ENCODE peak calls at places on chromosome 19, in ten cellular contexts. W, Z, Q, S, L, V, M, I, O and Y are unnamed samples.
A peak's percentile ranks its signal among the peaks of the same experiment; 100 is the strongest.

GRCh38 chr19:56347163-56347778 is 32.6 kb upstream of the ZSCAN5A start:
- DNase-seq in W (no peak), O (no peak), Q (no peak), I (no peak), S (no peak), Z (no peak), L (no peak), M (no peak), V (no peak), Y (no peak)

GRCh38 chr19:33060586-33060985 is 4.1 kb downstream of the RHPN2 start:
- DNase-seq in W (no peak), V (no peak), I (no peak), S (no peak), Z (no peak), L (no peak), Q (no peak), O (no peak), M (no peak), Y (no peak)

GRCh38 chr19:11377237-11377636 is 2.8 kb downstream of the SWSAP1 start:
- DNase-seq in W (no peak), M (peak; percentile 82), I (no peak), L (peak; percentile 73), O (no peak), Z (no peak), S (peak; percentile 81), V (peak; percentile 46), Q (no peak), Y (peak; percentile 68)

GRCh38 chr19:55082023-55082851 is 6.6 kb downstream of the EPS8L1 start:
- DNase-seq in M (peak; percentile 57), I (no peak), Q (peak; percentile 64), V (no peak), Z (no peak), S (peak; percentile 61), L (no peak), O (peak; percentile 80), W (no peak), Y (no peak)

GRCh38 chr19:11138659-11139526 is 16.7 kb downstream of the SPC24 start:
- DNase-seq in O (peak; percentile 88), L (peak; percentile 45), S (peak; percentile 89), Q (peak; percentile 94), W (peak; percentile 86), I (peak; percentile 85), V (peak; percentile 55), Z (peak; percentile 42), M (peak; percentile 73), Y (no peak)

GRCh38 chr19:5355693-5356092 is 15.1 kb upstream of the PTPRS start:
- DNase-seq in Q (no peak), I (no peak), O (no peak), M (no peak), V (no peak), L (no peak), Z (no peak), W (no peak), S (no peak), Y (no peak)

GRCh38 chr19:49691243-49692101 is 556 bp downstream of the CPT1C start:
- DNase-seq in S (peak; percentile 79), M (peak; percentile 61), Z (peak; percentile 85), L (no peak), V (no peak), Q (peak; percentile 75), O (no peak), I (peak; percentile 68), W (peak; percentile 64), Y (no peak)

GRCh38 chr19:23403581-23404324 is 8.5 kb upstream of the ZNF91 start:
- DNase-seq in O (no peak), V (no peak), Z (no peak), Q (no peak), M (no peak), L (no peak), W (no peak), I (no peak), S (no peak), Y (no peak)

GRCh38 chr19:28966737-28967401 is 246.1 kb downstream of the UQCRFS1 start:
- DNase-seq in O (no peak), Z (no peak), I (no peak), S (peak; percentile 32), M (peak; percentile 5), W (no peak), L (no peak), V (no peak), Q (no peak), Y (peak; percentile 54)

GRCh38 chr19:44732235-44733014 is 16.1 kb upstream of the BCL3 start:
- DNase-seq in L (no peak), S (no peak), O (no peak), V (no peak), Z (no peak), W (no peak), M (no peak), Q (no peak), I (no peak), Y (no peak)

GRCh38 chr19:28394705-28395104 is 818.2 kb downstream of the UQCRFS1 start:
- DNase-seq in O (no peak), I (no peak), S (no peak), Q (no peak), L (no peak), V (no peak), W (no peak), Z (no peak), M (no peak), Y (no peak)

GRCh38 chr19:32662186-32662585 is 12.8 kb downstream of the ANKRD27 start:
- DNase-seq in I (no peak), W (no peak), V (no peak), Q (no peak), Z (no peak), M (peak; percentile 50), S (peak; percentile 84), O (no peak), L (no peak), Y (no peak)

GRCh38 chr19:40549007-40549708 is 27.5 kb upstream of the SHKBP1 start:
- DNase-seq in M (peak; percentile 14), Z (peak; percentile 91), O (peak; percentile 90), V (no peak), I (peak; percentile 50), S (peak; percentile 53), Q (peak; percentile 53), L (no peak), W (peak; percentile 66), Y (no peak)

GRCh38 chr19:16361926-16362325 is 37.3 kb downstream of the KLF2 start:
- DNase-seq in W (no peak), L (no peak), S (no peak), Q (no peak), Z (no peak), V (no peak), O (peak; percentile 36), I (no peak), M (no peak), Y (no peak)

GRCh38 chr19:41626877-41627276 is at the start of gene CEACAM4:
- DNase-seq in S (no peak), I (peak; percentile 36), L (no peak), O (peak; percentile 92), V (no peak), Q (peak; percentile 56), Z (no peak), M (no peak), W (peak; percentile 32), Y (no peak)

GRCh38 chr19:45766919-45767346 is 2.1 kb downstream of the SIX5 start:
- DNase-seq in O (peak; percentile 81), S (no peak), I (no peak), V (no peak), W (peak; percentile 55), Q (peak; percentile 64), M (no peak), Z (peak; percentile 27), L (no peak), Y (no peak)

GRCh38 chr19:49216076-49216475 is 58.5 kb downstream of the TRPM4 start:
- DNase-seq in O (no peak), L (peak; percentile 73), W (no peak), I (no peak), Z (no peak), S (peak; percentile 35), V (peak; percentile 55), M (peak; percentile 73), Q (no peak), Y (no peak)

GRCh38 chr19:8367327-8368001 is 3.5 kb downstream of the ANGPTL4 start:
- DNase-seq in O (peak; percentile 84), W (peak; percentile 91), I (peak; percentile 91), Q (peak; percentile 97), S (peak; percentile 99), Z (peak; percentile 60), M (peak; percentile 92), V (peak; percentile 87), L (peak; percentile 92), Y (no peak)

GRCh38 chr19:10068205-10068604 is 17.9 kb upstream of the SHFL start:
- DNase-seq in O (no peak), V (no peak), Z (no peak), W (no peak), I (no peak), M (no peak), L (no peak), S (no peak), Q (no peak), Y (no peak)

GRCh38 chr19:37329686-37330085 is 41.2 kb upstream of the ZNF527 start:
- DNase-seq in L (no peak), Z (peak; percentile 11), W (no peak), S (peak; percentile 6), V (peak; percentile 5), M (no peak), I (no peak), Q (no peak), O (no peak), Y (no peak)
- TF ChIP-seq CTCF in L (no peak), Z (peak; percentile 11), W (no peak), S (no peak), V (peak; percentile 22), M (peak; percentile 34), I (no peak), Q (no peak), O (no peak), Y (peak; percentile 40)

GRCh38 chr19:2207991-2208860 is 27.9 kb downstream of the PLEKHJ1 start:
- DNase-seq in M (peak; percentile 78), Q (peak; percentile 83), I (peak; percentile 75), O (no peak), Z (peak; percentile 12), W (peak; percentile 68), V (no peak), S (peak; percentile 71), L (no peak), Y (no peak)
- TF ChIP-seq CTCF in M (peak; percentile 54), Q (peak; percentile 30), I (peak; percentile 46), O (no peak), Z (peak; percentile 22), W (peak; percentile 54), V (no peak), S (peak; percentile 22), L (no peak), Y (no peak)

DNA sequence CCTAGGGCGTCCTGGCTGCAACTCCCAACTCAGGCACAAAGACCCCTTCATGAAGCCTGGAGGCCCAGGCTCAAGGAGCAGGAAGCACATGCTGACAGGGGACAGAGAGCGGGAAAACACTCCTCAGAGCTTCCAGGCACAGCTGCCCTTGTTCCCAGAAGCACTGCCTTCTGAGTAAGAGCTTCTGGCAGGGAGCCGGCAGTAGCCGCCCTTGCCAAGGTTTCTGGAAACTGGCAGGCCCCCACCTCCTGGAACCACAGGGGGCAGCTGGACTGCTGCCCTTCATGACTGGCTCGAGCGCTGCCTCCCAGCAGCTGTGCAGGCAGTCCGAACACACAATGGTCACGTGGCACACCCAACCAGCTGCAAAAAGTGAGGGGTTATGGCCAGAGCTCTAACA is 33.6 kb upstream of the EPHX3 start:
- DNase-seq in S (peak; percentile 99), V (peak; percentile 62), L (peak; percentile 91), W (peak; percentile 91), I (peak; percentile 90), Q (peak; percentile 94), M (peak; percentile 86), Z (no peak), O (peak; percentile 87), Y (no peak)
- TF ChIP-seq CTCF in S (no peak), V (no peak), L (no peak), W (no peak), I (no peak), Q (no peak), M (no peak), Z (no peak), O (no peak), Y (peak; percentile 24)

GRCh38 chr19:35846038-35846668 is 6.2 kb downstream of the NPHS1 start:
- DNase-seq in M (no peak), L (no peak), O (peak; percentile 77), I (no peak), W (no peak), S (no peak), V (peak; percentile 35), Z (no peak), Q (no peak), Y (no peak)
- TF ChIP-seq CTCF in M (no peak), L (no peak), O (no peak), I (no peak), W (no peak), S (no peak), V (no peak), Z (no peak), Q (no peak), Y (peak; percentile 7)